ENCODE peak calls at places on chromosomes 7 and 10, in four cellular contexts. M, L, X and N are unnamed samples.

GRCh38 chr7:6375346-6376101 is 72.2 kb downstream of the DAGLB start:
- DNase-seq in M (no peak), L (peak; percentile 57), X (no peak), N (no peak)

GRCh38 chr10:95906675-95907453 is 911 bp upstream of the CC2D2B start:
- DNase-seq in M (peak; percentile 32), L (peak; percentile 60), X (peak; percentile 62), N (peak; percentile 11)

GRCh38 chr7:49327155-49327554 is 402.8 kb downstream of the CDC14C start:
- DNase-seq in M (no peak), L (no peak), X (no peak), N (no peak)

GRCh38 chr10:22570733-22571430 is 143.5 kb downstream of the PIP4K2A start:
- DNase-seq in M (no peak), L (no peak), X (no peak), N (no peak)

GRCh38 chr10:30758341-30758740 is 128.8 kb upstream of the LYZL2 start:
- DNase-seq in M (no peak), L (no peak), X (no peak), N (no peak)

GRCh38 chr10:21929070-21929469 is 74.5 kb downstream of the DNAJC1 start:
- DNase-seq in M (no peak), L (no peak), X (no peak), N (no peak)

GRCh38 chr7:7254908-7255307 is 72.6 kb downstream of the C1GALT1 start:
- DNase-seq in M (no peak), L (no peak), X (no peak), N (no peak)

GRCh38 chr7:130258494-130259078 is 8.1 kb upstream of the CPA2 start:
- DNase-seq in M (no peak), L (no peak), X (no peak), N (no peak)

GRCh38 chr7:23404546-23405239 is 65.6 kb downstream of the IGF2BP3 start:
- DNase-seq in M (no peak), L (no peak), X (no peak), N (no peak)

GRCh38 chr10:133390597-133391248 is 3.2 kb upstream of the MTG1 start:
- DNase-seq in M (no peak), L (no peak), X (no peak), N (no peak)
- H3K4me3 ChIP-seq in M (no peak overlapping the region), L (peak overlapping the region; percentile 64), X (no peak overlapping the region), N (no peak overlapping the region)

DNA sequence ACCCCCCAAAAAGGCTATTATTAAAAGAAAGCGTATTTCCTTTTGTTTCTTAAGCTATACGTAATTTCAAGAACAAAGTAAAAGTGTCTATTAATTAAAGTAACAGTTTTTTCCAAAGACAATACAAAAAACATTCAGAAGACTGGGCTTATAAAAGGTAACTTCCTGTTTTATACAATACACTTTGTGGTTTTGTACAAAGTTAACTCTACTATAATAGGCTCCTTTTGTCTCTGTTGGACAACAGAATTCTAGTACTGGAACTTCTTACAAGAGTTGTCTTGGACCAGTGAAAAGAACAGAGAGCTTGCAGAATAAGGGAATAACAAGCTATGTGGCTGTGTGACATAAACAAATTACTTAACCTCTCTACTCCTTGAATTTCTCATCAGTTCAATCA is 21.5 kb downstream of the SFMBT2 start:
- DNase-seq in M (no peak), L (no peak), X (no peak), N (no peak)
- H3K4me3 ChIP-seq in M (no peak overlapping the region), L (no peak overlapping the region), X (no peak overlapping the region), N (no peak overlapping the region)

GRCh38 chr7:137932881-137933269 is 69.0 kb downstream of the CREB3L2 start:
- DNase-seq in M (no peak), L (no peak), X (no peak), N (no peak)
- H3K4me3 ChIP-seq in M (no peak overlapping the region), L (no peak overlapping the region), X (peak overlapping the region; percentile 29), N (no peak overlapping the region)

GRCh38 chr7:93231264-93231663 is 902 bp upstream of the VPS50 start:
- DNase-seq in M (no peak), L (no peak), X (no peak), N (no peak)
- H3K4me3 ChIP-seq in M (peak overlapping the region; percentile 93), L (peak overlapping the region; percentile 88), X (peak overlapping the region; percentile 78), N (peak overlapping the region; percentile 70)